ENCODE peak calls at places on chromosome 3, in seven cellular contexts. N is central memory CD4-positive, alpha-beta T cell; A is right lobe of liver; E is germinal center; K is hepatocyte; R is ureter; O is LHCN-M2. G is an unnamed sample.

GRCh38 chr3:55522077-55522476 is 35.0 kb upstream of the WNT5A start:
- DNase-seq in K (no peak), E (no peak), N (no peak), R (no peak), O (no peak), A (no peak), G (no peak)

GRCh38 chr3:43024183-43024865 is 45.2 kb downstream of the GASK1A start:
- DNase-seq in K (no peak), O (no peak), E (no peak), A (no peak), R (no peak), N (peak), G (no peak)

GRCh38 chr3:129727707-129728106 is 121.2 kb upstream of the PLXND1 start:
- DNase-seq in E (no peak), N (no peak), K (no peak), O (no peak), R (no peak), A (no peak), G (no peak)

GRCh38 chr3:72520690-72521308 is 327.4 kb downstream of the SHQ1 start:
- DNase-seq in A (no peak), N (no peak), O (peak), K (peak), R (no peak), E (no peak), G (no peak)

GRCh38 chr3:135641771-135642170 is 323.8 kb upstream of the PPP2R3A start:
- DNase-seq in E (no peak), N (no peak), A (no peak), K (no peak), R (no peak), O (no peak), G (no peak)

GRCh38 chr3:123081718-123082369 is 15.0 kb downstream of the PDIA5 start:
- DNase-seq in K (no peak), N (no peak), O (no peak), A (no peak), E (no peak), R (no peak), G (no peak)

GRCh38 chr3:3633761-3634160 is 165.5 kb upstream of the LRRN1 start:
- DNase-seq in N (no peak), O (no peak), E (no peak), R (no peak), A (no peak), K (no peak), G (no peak)

GRCh38 chr3:54538346-54538745 is 389.5 kb downstream of the LRTM1 start:
- DNase-seq in K (no peak), E (no peak), N (no peak), R (no peak), A (no peak), O (no peak), G (peak)

GRCh38 chr3:100891033-100891432 is 102.2 kb downstream of the ABI3BP start:
- DNase-seq in A (no peak), O (peak), N (no peak), R (no peak), K (no peak), E (no peak), G (no peak)

GRCh38 chr3:129975332-129976090 is 991 bp downstream of the TRH start:
- DNase-seq in R (no peak), N (no peak), O (no peak), A (peak), K (peak), E (peak), G (no peak)

GRCh38 chr3:163779396-163780344 is 1298.6 kb downstream of the SI start:
- DNase-seq in E (no peak), K (peak), O (no peak), R (no peak), A (no peak), N (no peak), G (no peak)

GRCh38 chr3:24145981-24146822 is 201.1 kb downstream of the NR1D2 start:
- DNase-seq in O (peak), N (no peak), A (no peak), E (no peak), R (no peak), K (peak), G (no peak)

GRCh38 chr3:149501524-149501923 is 27.0 kb downstream of the TM4SF4 start:
- DNase-seq in N (no peak), A (no peak), K (no peak), E (no peak), R (no peak), O (no peak), G (no peak)

GRCh38 chr3:135325726-135326245 is 530.7 kb downstream of the EPHB1 start:
- DNase-seq in A (no peak), R (no peak), N (no peak), E (no peak), O (no peak), K (no peak), G (peak)

GRCh38 chr3:37171144-37171543 is 3.2 kb downstream of the LRRFIP2 start:
- DNase-seq in R (no peak), O (no peak), K (no peak), A (no peak), N (no peak), E (no peak), G (no peak)

GRCh38 chr3:65669163-65669875 is 369.4 kb downstream of the MAGI1 start:
- DNase-seq in K (peak), E (no peak), A (no peak), N (no peak), O (no peak), R (no peak), G (no peak)

GRCh38 chr3:43222594-43222993 is 63.7 kb upstream of the SNRK start:
- DNase-seq in N (peak), K (no peak), O (no peak), E (no peak), R (no peak), A (no peak), G (no peak)

GRCh38 chr3:48595526-48596121 is 495 bp upstream of the COL7A1 start:
- DNase-seq in R (peak), N (no peak), E (no peak), K (peak), A (no peak), O (peak), G (no peak)

GRCh38 chr3:191502583-191502982 is 41.6 kb downstream of the PYDC2 start:
- DNase-seq in R (no peak), O (no peak), A (no peak), N (no peak), E (no peak), K (no peak), G (peak)

GRCh38 chr3:77254967-77255831 is 215.3 kb downstream of the ROBO2 start:
- DNase-seq in A (no peak), O (peak), E (peak), N (no peak), K (peak), R (no peak), G (peak)

GRCh38 chr3:195230244-195230643 is 40.7 kb downstream of the XXYLT1 start:
- DNase-seq in O (peak), A (no peak), K (no peak), E (no peak), R (no peak), N (no peak), G (no peak)

GRCh38 chr3:126607214-126607908 is 47.6 kb downstream of the TXNRD3 start:
- DNase-seq in E (no peak), A (no peak), N (no peak), K (no peak), O (peak), R (no peak), G (no peak)

GRCh38 chr3:104673981-104674380 is 692.7 kb upstream of the ALCAM start:
- DNase-seq in R (no peak), O (no peak), N (no peak), E (no peak), A (no peak), K (peak), G (no peak)

GRCh38 chr3:3107181-3107580 is 3.0 kb downstream of the IL5RA start:
- DNase-seq in E (no peak), K (no peak), R (no peak), N (no peak), O (no peak), A (no peak), G (no peak)

GRCh38 chr3:197117107-197117506 is 87.5 kb upstream of the MELTF start:
- DNase-seq in E (no peak), A (no peak), K (peak), N (no peak), R (no peak), O (no peak), G (no peak)

GRCh38 chr3:59953104-59953503 is 903.3 kb upstream of the CFAP20DC start:
- DNase-seq in A (no peak), K (no peak), N (no peak), O (no peak), R (no peak), E (no peak), G (no peak)

GRCh38 chr3:43072361-43072760 is 33.5 kb downstream of the POMGNT2 start:
- DNase-seq in R (peak), E (no peak), A (no peak), N (no peak), O (no peak), K (no peak), G (no peak)

GRCh38 chr3:61903931-61904657 is 342.7 kb downstream of the PTPRG start:
- DNase-seq in N (no peak), K (peak), E (no peak), R (no peak), A (no peak), O (peak), G (peak)

GRCh38 chr3:32009101-32009500 is 27.6 kb downstream of the ZNF860 start:
- DNase-seq in A (no peak), K (no peak), R (no peak), N (no peak), E (no peak), O (peak), G (no peak)

GRCh38 chr3:156161172-156161571 is 40.8 kb downstream of the KCNAB1 start:
- DNase-seq in E (no peak), O (no peak), K (peak), A (no peak), N (peak), R (no peak), G (no peak)

GRCh38 chr3:53846134-53846850 is at the start of the genes CHDH and IL17RB:
- DNase-seq in K (peak), A (peak), N (no peak), R (no peak), E (peak), O (no peak), G (peak)

GRCh38 chr3:111932962-111933361 is 45.9 kb upstream of the ABHD10 start:
- DNase-seq in R (no peak), O (no peak), N (no peak), A (no peak), E (no peak), K (no peak), G (no peak)

GRCh38 chr3:58074997-58075396 is 66.8 kb downstream of the FLNB start:
- DNase-seq in R (no peak), A (no peak), E (no peak), N (peak), K (no peak), O (no peak), G (no peak)